ENCODE peak calls at places on chromosome 5, in seven cellular contexts. H, M, J, O, I, V and S are unnamed samples.

GRCh38 chr5:39716532-39716971 is 291.8 kb upstream of the DAB2 start:
- DNase-seq in H (no peak), M (peak), J (no peak), O (no peak), I (no peak), V (peak), S (no peak)

GRCh38 chr5:137195483-137195882 is 303.6 kb downstream of the SPOCK1 start:
- DNase-seq in H (no peak), M (no peak), J (no peak), O (no peak), I (no peak), V (no peak), S (no peak)

GRCh38 chr5:50325237-50325832 is 115.8 kb downstream of the EMB start:
- DNase-seq in H (peak), M (no peak), J (no peak), O (no peak), I (no peak), V (no peak), S (no peak)

GRCh38 chr5:6762697-6763096 is 49.5 kb downstream of the TENT4A start:
- DNase-seq in H (no peak), M (no peak), J (no peak), O (no peak), I (no peak), V (no peak), S (peak)

GRCh38 chr5:141507387-141508091 is 18.7 kb downstream of the PCDHGC5 start:
- DNase-seq in H (peak), M (peak), J (no peak), O (peak), I (peak), V (no peak), S (peak)

GRCh38 chr5:106489004-106489403 is 1181.7 kb downstream of the EFNA5 start:
- DNase-seq in H (no peak), M (no peak), J (no peak), O (no peak), I (no peak), V (no peak), S (no peak)

GRCh38 chr5:37915078-37915736 is 75.4 kb upstream of the GDNF start:
- DNase-seq in H (no peak), M (no peak), J (no peak), O (no peak), I (no peak), V (no peak), S (no peak)

GRCh38 chr5:10800852-10801251 is 39.8 kb upstream of the DAP start:
- DNase-seq in H (no peak), M (no peak), J (no peak), O (no peak), I (no peak), V (no peak), S (no peak)

GRCh38 chr5:23445573-23445972 is 61.8 kb upstream of the PRDM9 start:
- DNase-seq in H (no peak), M (no peak), J (no peak), O (no peak), I (no peak), V (no peak), S (no peak)

GRCh38 chr5:53035868-53036381 is 46.8 kb downstream of the ITGA2 start:
- DNase-seq in H (no peak), M (no peak), J (no peak), O (no peak), I (no peak), V (peak), S (no peak)

GRCh38 chr5:83000448-83000847 is 76.7 kb downstream of the TMEM167A start:
- DNase-seq in H (no peak), M (no peak), J (no peak), O (no peak), I (no peak), V (no peak), S (no peak)

GRCh38 chr5:77358566-77359205 is 133.4 kb downstream of the WDR41 start:
- DNase-seq in H (peak), M (no peak), J (no peak), O (peak), I (no peak), V (no peak), S (no peak)

GRCh38 chr5:760363-761205 is 23.9 kb downstream of the ZDHHC11B start:
- DNase-seq in H (no peak), M (no peak), J (no peak), O (no peak), I (no peak), V (no peak), S (peak)

GRCh38 chr5:175805256-175806011 is 65.9 kb upstream of the CPLX2 start:
- DNase-seq in H (no peak), M (no peak), J (no peak), O (no peak), I (no peak), V (no peak), S (no peak)

GRCh38 chr5:79851694-79852006 is 139.4 kb downstream of the MTX3 start:
- DNase-seq in H (no peak), M (no peak), J (no peak), O (no peak), I (no peak), V (no peak), S (no peak)

GRCh38 chr5:79850941-79851693 is 139.9 kb downstream of the MTX3 start:
- DNase-seq in H (no peak), M (no peak), J (peak), O (peak), I (no peak), V (no peak), S (no peak)

GRCh38 chr5:79856456-79857055 is 134.5 kb downstream of the MTX3 start:
- DNase-seq in H (no peak), M (no peak), J (peak), O (no peak), I (no peak), V (no peak), S (no peak)

GRCh38 chr5:79853003-79853402 is 138.1 kb downstream of the MTX3 start:
- DNase-seq in H (no peak), M (no peak), J (peak), O (no peak), I (no peak), V (no peak), S (no peak)

DNA sequence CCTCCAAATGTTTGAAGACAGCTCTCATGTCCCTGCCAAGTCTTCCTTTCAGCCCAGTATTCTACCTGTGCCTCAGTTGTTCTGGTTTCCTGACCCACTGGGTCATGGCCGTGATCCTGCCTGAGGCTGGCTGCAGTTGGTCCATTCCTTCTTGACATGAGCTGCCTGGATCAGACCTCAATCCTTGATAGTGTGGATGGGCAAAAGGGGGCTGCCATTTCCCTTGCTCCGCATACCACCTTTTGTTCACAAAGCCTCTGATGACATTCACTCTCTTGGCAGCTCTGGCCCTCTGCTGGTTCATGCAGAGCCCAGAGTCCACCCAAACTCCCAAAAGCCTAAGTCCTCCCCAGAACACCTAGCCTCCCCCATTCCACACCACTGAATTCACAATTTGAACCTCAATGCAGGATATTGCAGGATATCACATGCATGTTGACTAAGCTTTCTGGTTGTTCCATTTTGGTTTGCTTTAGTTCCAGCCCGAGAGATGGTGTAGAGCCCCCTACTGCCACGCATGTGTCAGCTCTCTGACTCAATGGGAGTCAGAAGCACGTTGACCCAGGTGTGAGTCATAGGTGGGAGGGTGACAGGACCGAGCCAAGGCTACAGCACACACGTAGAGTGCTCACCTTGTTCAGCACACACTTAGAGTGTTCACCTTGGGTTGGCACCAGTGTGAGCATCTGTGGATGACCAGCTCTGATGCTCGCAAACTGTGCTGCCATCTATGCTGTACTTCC is 137.2 kb downstream of the MTX3 start:
- DNase-seq in H (no peak), M (no peak), J (peak), O (no peak), I (no peak), V (no peak), S (no peak)
- TF ChIP-seq CTCF in H (no peak), M (no peak), J (no peak), O (no peak), I (no peak), V (no peak), S (no peak)

GRCh38 chr5:116524966-116525365 is 49.7 kb downstream of the SEMA6A start:
- DNase-seq in H (no peak), M (no peak), J (no peak), O (no peak), I (no peak), V (no peak), S (no peak)
- TF ChIP-seq CTCF in H (no peak), M (no peak), J (no peak), O (no peak), I (no peak), V (no peak), S (no peak)

GRCh38 chr5:35938518-35939227 is at the start of gene CAPSL:
- DNase-seq in H (peak), M (peak), J (no peak), O (peak), I (no peak), V (no peak), S (peak)

GRCh38 chr5:35939639-35940038 is 1.2 kb upstream of the CAPSL start:
- DNase-seq in H (no peak), M (no peak), J (no peak), O (no peak), I (no peak), V (no peak), S (no peak)
- TF ChIP-seq CTCF in H (peak), M (no peak), J (no peak), O (no peak), I (no peak), V (no peak), S (no peak)

GRCh38 chr5:169701910-169702451 is 64.9 kb downstream of the DOCK2 start:
- DNase-seq in H (no peak), M (no peak), J (no peak), O (no peak), I (no peak), V (no peak), S (no peak)
- TF ChIP-seq CTCF in H (peak), M (peak), J (no peak), O (no peak), I (no peak), V (peak), S (no peak)